ENCODE peak calls at places on chromosomes 3 and 15, in ten cellular contexts. S, L, D, P, B, O, G, F, E and H are unnamed samples.
A peak's percentile ranks its signal among the peaks of the same experiment; 100 is the strongest.

GRCh38 chr3:136949146-136949545 is 8.6 kb upstream of the IL20RB start:
- DNase-seq in S (no peak), L (no peak), D (no peak), P (no peak), B (no peak), O (no peak), G (no peak), F (no peak), E (no peak), H (no peak)

GRCh38 chr15:71071529-71071928 is 43.7 kb upstream of the THSD4 start:
- DNase-seq in S (no peak), L (no peak), D (no peak), P (no peak), B (no peak), O (no peak), G (no peak), F (no peak), E (no peak), H (no peak)

GRCh38 chr15:76340802-76341365 is 4.3 kb downstream of the ISL2 start:
- DNase-seq in S (peak; percentile 40), L (no peak), D (no peak), P (no peak), B (no peak), O (no peak), G (no peak), F (peak; percentile 57), E (peak; percentile 34), H (peak; percentile 54)

GRCh38 chr15:95839367-95839782 is 491.1 kb upstream of the NR2F2 start:
- DNase-seq in S (no peak), L (no peak), D (no peak), P (no peak), B (no peak), O (no peak), G (no peak), F (no peak), E (no peak), H (no peak)

GRCh38 chr15:61115679-61116078 is 113.4 kb downstream of the RORA start:
- DNase-seq in S (no peak), L (no peak), D (no peak), P (no peak), B (no peak), O (no peak), G (no peak), F (no peak), E (no peak), H (no peak)

GRCh38 chr15:56537881-56538280 is 72.9 kb upstream of the MNS1 start:
- DNase-seq in S (no peak), L (peak; percentile 96), D (no peak), P (no peak), B (no peak), O (no peak), G (no peak), F (no peak), E (no peak), H (no peak)

GRCh38 chr3:98994128-98994762 is 92.8 kb upstream of the DCBLD2 start:
- DNase-seq in S (no peak), L (no peak), D (peak; percentile 43), P (peak; percentile 23), B (no peak), O (peak; percentile 49), G (no peak), F (no peak), E (no peak), H (no peak)

GRCh38 chr15:89104172-89104564 is 15.9 kb downstream of the ABHD2 start:
- DNase-seq in S (no peak), L (no peak), D (no peak), P (no peak), B (no peak), O (no peak), G (no peak), F (no peak), E (no peak), H (no peak)

GRCh38 chr3:84318273-84318809 is 640.4 kb upstream of the CADM2 start:
- DNase-seq in S (peak; percentile 33), L (no peak), D (no peak), P (no peak), B (no peak), O (no peak), G (no peak), F (no peak), E (no peak), H (no peak)

GRCh38 chr3:69806735-69807438 is 67.6 kb downstream of the MITF start:
- DNase-seq in S (no peak), L (no peak), D (no peak), P (no peak), B (no peak), O (no peak), G (no peak), F (no peak), E (no peak), H (no peak)

GRCh38 chr3:197592361-197593045 is 36.7 kb upstream of the BDH1 start:
- DNase-seq in S (no peak), L (no peak), D (no peak), P (peak; percentile 83), B (no peak), O (no peak), G (no peak), F (no peak), E (no peak), H (no peak)

GRCh38 chr15:92384391-92384790 is 9.3 kb upstream of the ST8SIA2 start:
- DNase-seq in S (no peak), L (no peak), D (no peak), P (no peak), B (no peak), O (no peak), G (no peak), F (no peak), E (no peak), H (no peak)

GRCh38 chr3:52346623-52347530 is 30.8 kb downstream of the DNAH1 start:
- DNase-seq in S (no peak), L (no peak), D (no peak), P (no peak), B (no peak), O (peak; percentile 23), G (no peak), F (no peak), E (no peak), H (no peak)

GRCh38 chr3:13546667-13547171 is 2.2 kb upstream of the FBLN2 start:
- DNase-seq in S (peak; percentile 52), L (no peak), D (no peak), P (peak; percentile 96), B (no peak), O (no peak), G (no peak), F (peak; percentile 32), E (no peak), H (no peak)

GRCh38 chr3:192992346-192992745 is 74.7 kb upstream of the MB21D2 start:
- DNase-seq in S (no peak), L (no peak), D (no peak), P (no peak), B (no peak), O (no peak), G (no peak), F (no peak), E (no peak), H (no peak)
- TF ChIP-seq CTCF in S (no peak), L (no peak), D (no peak), P (no peak), B (no peak), O (no peak), G (no peak), F (no peak), E (no peak), H (no peak)

GRCh38 chr3:160924776-160925175 is 168.7 kb downstream of the PPM1L start:
- DNase-seq in S (no peak), L (no peak), D (no peak), P (no peak), B (no peak), O (no peak), G (no peak), F (no peak), E (no peak), H (no peak)

GRCh38 chr3:160928183-160928718 is 172.2 kb downstream of the PPM1L start:
- DNase-seq in S (no peak), L (no peak), D (no peak), P (no peak), B (no peak), O (no peak), G (no peak), F (no peak), E (no peak), H (no peak)

GRCh38 chr3:160927620-160928019 is 171.6 kb downstream of the PPM1L start:
- DNase-seq in S (no peak), L (no peak), D (no peak), P (no peak), B (no peak), O (no peak), G (no peak), F (no peak), E (no peak), H (no peak)

GRCh38 chr3:160931474-160931873 is 173.7 kb downstream of the B3GALNT1 start:
- DNase-seq in S (no peak), L (no peak), D (no peak), P (no peak), B (no peak), O (no peak), G (no peak), F (no peak), E (no peak), H (no peak)

DNA sequence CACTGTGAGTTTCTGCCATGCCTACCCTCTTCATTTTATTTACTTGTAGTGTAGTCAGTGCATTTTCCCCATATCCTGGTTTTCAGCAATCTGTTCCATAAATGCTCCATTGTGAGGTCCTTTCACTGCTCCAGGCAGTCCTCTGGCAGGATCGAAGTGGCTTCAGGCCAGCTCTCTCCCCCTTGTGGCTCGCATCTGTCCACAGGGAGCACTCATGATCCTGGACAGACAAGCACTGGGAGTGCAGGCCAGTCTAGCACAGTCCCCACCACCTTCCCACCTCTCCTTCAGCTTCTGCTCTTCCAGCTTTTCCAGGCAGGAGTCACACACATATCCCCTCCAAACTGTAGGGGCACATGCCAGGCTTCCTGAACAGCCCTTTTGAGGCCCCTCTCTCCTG is 173.6 kb downstream of the PPM1L start:
- DNase-seq in S (peak; percentile 36), L (no peak), D (no peak), P (peak; percentile 3), B (peak; percentile 29), O (no peak), G (peak; percentile 46), F (peak; percentile 7), E (no peak), H (no peak)
- TF ChIP-seq CTCF in S (peak; percentile 32), L (no peak), D (no peak), P (no peak), B (no peak), O (peak; percentile 20), G (peak; percentile 50), F (no peak), E (no peak), H (no peak)

DNA sequence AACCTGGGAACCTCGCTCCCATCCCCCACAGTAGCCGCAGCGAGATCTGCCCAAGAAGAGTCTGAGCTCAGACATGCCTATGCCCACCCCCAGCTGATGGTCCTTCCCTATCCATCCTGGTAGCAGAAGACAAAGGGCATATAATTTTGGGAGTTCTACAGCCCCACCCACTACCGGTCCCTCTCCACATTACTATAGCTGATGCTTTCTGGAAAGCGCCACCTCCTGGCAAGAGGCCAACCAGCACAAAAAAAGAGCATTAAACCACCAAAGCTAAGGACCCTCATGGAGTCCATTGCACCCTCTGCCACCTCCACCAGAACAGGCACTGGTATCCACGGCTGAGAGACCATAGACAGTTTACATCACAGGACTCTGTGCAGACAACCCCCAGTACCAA is 168.4 kb downstream of the MEGF11 start:
- DNase-seq in S (peak; percentile 62), L (peak; percentile 35), D (no peak), P (peak; percentile 36), B (peak; percentile 46), O (no peak), G (peak; percentile 45), F (no peak), E (no peak), H (no peak)
- TF ChIP-seq CTCF in S (peak; percentile 72), L (peak; percentile 15), D (no peak), P (peak; percentile 25), B (peak; percentile 45), O (no peak), G (peak; percentile 48), F (peak; percentile 9), E (no peak), H (no peak)

GRCh38 chr3:25587094-25587493 is 77.6 kb downstream of the TOP2B start:
- DNase-seq in S (no peak), L (no peak), D (peak; percentile 2), P (no peak), B (no peak), O (no peak), G (no peak), F (no peak), E (no peak), H (no peak)
- TF ChIP-seq CTCF in S (no peak), L (no peak), D (no peak), P (no peak), B (no peak), O (no peak), G (no peak), F (no peak), E (no peak), H (no peak)